ENCODE peak calls at places on chromosomes 3 and 15, in six cellular contexts. R is IMR-90, F is H9, B is neuronal stem cell, I is H1, W is trophoblast cell. C is an unnamed sample.

GRCh38 chr3:185081516-185081915 is 71.3 kb downstream of the C3orf70 start:
- DNase-seq in B (no peak), W (no peak), R (peak; percentile 45), F (no peak), I (no peak), C (no peak)

GRCh38 chr3:172391592-172392302 is 56.5 kb downstream of the GHSR start:
- DNase-seq in R (peak; percentile 74), I (no peak), F (no peak), B (no peak), W (no peak), C (peak; percentile 54)

GRCh38 chr15:45122719-45123118 is 7.0 kb downstream of the DUOXA1 start:
- DNase-seq in R (no peak), I (no peak), W (no peak), F (no peak), B (no peak), C (no peak)

GRCh38 chr3:111956995-111957736 is 21.7 kb upstream of the ABHD10 start:
- DNase-seq in R (no peak), B (no peak), F (peak; percentile 32), I (no peak), W (no peak), C (no peak)

GRCh38 chr3:4776980-4777581 is 202.2 kb upstream of the BHLHE40 start:
- DNase-seq in F (no peak), W (peak; percentile 26), B (no peak), R (no peak), I (no peak), C (peak; percentile 65)

GRCh38 chr15:32979710-32980109 is 214.8 kb downstream of the FMN1 start:
- DNase-seq in I (no peak), R (peak; percentile 98), F (no peak), B (no peak), W (no peak), C (peak; percentile 60)

GRCh38 chr15:74172751-74173544 is 562 bp upstream of the ISLR start:
- DNase-seq in I (no peak), B (no peak), F (peak; percentile 47), R (peak; percentile 39), W (no peak), C (peak; percentile 24)

GRCh38 chr3:105511031-105511430 is 144.3 kb downstream of the ALCAM start:
- DNase-seq in I (no peak), R (no peak), W (no peak), F (no peak), B (no peak), C (no peak)

GRCh38 chr3:16723994-16724393 is 118.8 kb upstream of the DAZL start:
- DNase-seq in I (no peak), W (peak; percentile 72), R (peak; percentile 11), B (peak; percentile 43), F (peak; percentile 68), C (peak; percentile 15)

GRCh38 chr15:70853855-70854668 is at the start of gene LARP6:
- DNase-seq in W (no peak), F (peak; percentile 72), B (peak; percentile 63), I (peak; percentile 85), R (peak; percentile 36), C (peak; percentile 62)

GRCh38 chr3:113783980-113784379 is 37.1 kb downstream of the ATP6V1A start:
- DNase-seq in R (no peak), I (no peak), B (no peak), W (no peak), F (no peak), C (no peak)

GRCh38 chr15:90004671-90005070 is 3.5 kb downstream of the ZNF710 start:
- DNase-seq in I (no peak), B (no peak), W (peak; percentile 85), R (peak; percentile 99), F (no peak), C (peak; percentile 97)

GRCh38 chr15:79743032-79743431 is 153.8 kb downstream of the MTHFS start:
- DNase-seq in B (no peak), R (no peak), W (peak; percentile 2), F (no peak), I (no peak), C (no peak)

GRCh38 chr3:50270422-50270831 is 1.5 kb downstream of the SEMA3B start:
- DNase-seq in B (no peak), I (no peak), W (no peak), F (no peak), R (peak; percentile 37), C (no peak)

GRCh38 chr3:66863205-66864135 is 134.6 kb upstream of the KBTBD8 start:
- DNase-seq in R (no peak), I (no peak), W (no peak), B (no peak), F (no peak), C (no peak)

GRCh38 chr15:90904746-90905145 is 1.6 kb downstream of the MAN2A2 start:
- DNase-seq in R (no peak), W (no peak), I (no peak), B (no peak), F (no peak), C (no peak)

GRCh38 chr3:66399529-66400232 is 101.1 kb downstream of the LRIG1 start:
- DNase-seq in R (no peak), B (no peak), F (no peak), I (no peak), W (no peak), C (no peak)

GRCh38 chr3:175212896-175213295 is 353.8 kb downstream of the NAALADL2 start:
- DNase-seq in F (no peak), R (peak; percentile 70), I (no peak), B (no peak), W (no peak), C (peak; percentile 10)

GRCh38 chr3:186946756-186947375 is 16.5 kb downstream of the ST6GAL1 start:
- DNase-seq in B (no peak), W (peak; percentile 56), F (no peak), I (no peak), R (no peak), C (no peak)

GRCh38 chr3:137194301-137194700 is 236.5 kb downstream of the IL20RB start:
- DNase-seq in B (no peak), W (no peak), F (no peak), I (no peak), R (no peak), C (no peak)

GRCh38 chr15:39461536-39462140 is 119.2 kb upstream of the THBS1 start:
- DNase-seq in F (no peak), I (no peak), W (no peak), B (no peak), R (no peak), C (peak; percentile 45)
- H4K91ac ChIP-seq in F (no peak overlapping the region), I (no peak overlapping the region), W (no peak overlapping the region), B (no peak overlapping the region), R (no peak overlapping the region), C (no peak overlapping the region)

GRCh38 chr3:160998581-160998980 is 106.6 kb downstream of the B3GALNT1 start:
- DNase-seq in W (no peak), R (no peak), F (no peak), I (no peak), B (no peak), C (no peak)

GRCh38 chr3:160999268-160999667 is 105.9 kb downstream of the B3GALNT1 start:
- DNase-seq in W (no peak), B (no peak), R (no peak), F (no peak), I (no peak), C (no peak)

GRCh38 chr3:160992712-160993111 is 112.4 kb downstream of the B3GALNT1 start:
- DNase-seq in I (no peak), F (no peak), R (no peak), B (no peak), W (no peak), C (no peak)

GRCh38 chr3:160996811-160997210 is 108.3 kb downstream of the B3GALNT1 start:
- DNase-seq in W (no peak), I (no peak), F (no peak), B (no peak), R (no peak), C (no peak)
- H3K27me3 ChIP-seq in W (no peaks in the 10 kb centered on the region), I (no peaks in the 10 kb centered on the region), F (no peaks in the 10 kb centered on the region), B (no peaks in the 10 kb centered on the region), R (no peaks in the 10 kb centered on the region), C (no peaks in the 10 kb centered on the region)

DNA sequence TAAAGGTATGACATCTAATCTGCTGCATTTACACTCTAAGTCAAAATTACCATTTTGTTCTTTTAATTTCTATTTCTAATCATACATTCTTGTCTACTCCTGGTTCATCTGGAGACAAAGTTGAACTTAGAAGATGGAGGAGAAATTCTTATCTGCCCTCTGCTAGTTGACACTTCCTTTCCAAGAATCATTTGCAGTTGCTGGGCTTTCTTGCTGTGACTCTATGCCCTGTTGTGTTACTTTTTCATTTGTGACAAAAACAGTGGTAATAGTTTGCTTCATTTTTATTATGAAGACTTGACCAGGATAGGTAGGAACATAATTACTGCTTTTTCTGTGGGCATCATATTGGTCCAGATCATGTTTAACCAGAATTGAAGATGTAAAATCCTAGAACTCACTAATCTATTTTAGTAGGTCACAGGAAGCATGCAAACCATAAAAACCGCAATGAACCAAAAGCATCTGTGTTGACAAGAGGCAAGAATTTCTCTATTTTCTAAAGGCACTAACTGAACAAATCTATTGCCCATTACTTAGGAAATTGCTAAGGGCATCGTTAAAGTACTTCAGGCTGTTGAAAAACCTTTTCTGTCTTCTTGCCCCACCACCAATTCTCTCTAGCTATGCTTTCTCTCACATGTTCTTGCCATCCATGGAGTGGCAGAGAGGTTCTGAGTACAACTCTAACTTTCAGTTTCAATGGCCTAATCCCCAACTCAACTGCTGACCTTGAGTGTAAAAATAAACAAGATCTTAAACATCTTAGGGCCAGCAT is 4.2 kb upstream of the CCR2 start:
- DNase-seq in W (no peak), F (no peak), R (no peak), B (no peak), I (no peak), C (no peak)
- H3K4me1 ChIP-seq in W (no peaks in the 10 kb centered on the region), F (peaks cover 2% of the 10 kb centered on the region), R (no peaks in the 10 kb centered on the region), B (no peaks in the 10 kb centered on the region), I (no peaks in the 10 kb centered on the region), C (no peaks in the 10 kb centered on the region)

GRCh38 chr3:99855900-99856299 is 38.2 kb downstream of the CMSS1 start:
- DNase-seq in F (no peak), R (no peak), W (no peak), I (no peak), B (no peak), C (no peak)

GRCh38 chr3:99856437-99857220 is 39.0 kb downstream of the CMSS1 start:
- DNase-seq in R (peak; percentile 28), B (no peak), W (no peak), F (no peak), I (no peak), C (no peak)

GRCh38 chr3:99858461-99858860 is 40.8 kb downstream of the CMSS1 start:
- DNase-seq in I (no peak), R (no peak), B (no peak), F (no peak), W (no peak), C (no peak)

GRCh38 chr3:99854899-99855298 is 37.2 kb downstream of the CMSS1 start:
- DNase-seq in B (no peak), F (no peak), I (no peak), R (no peak), W (no peak), C (no peak)

DNA sequence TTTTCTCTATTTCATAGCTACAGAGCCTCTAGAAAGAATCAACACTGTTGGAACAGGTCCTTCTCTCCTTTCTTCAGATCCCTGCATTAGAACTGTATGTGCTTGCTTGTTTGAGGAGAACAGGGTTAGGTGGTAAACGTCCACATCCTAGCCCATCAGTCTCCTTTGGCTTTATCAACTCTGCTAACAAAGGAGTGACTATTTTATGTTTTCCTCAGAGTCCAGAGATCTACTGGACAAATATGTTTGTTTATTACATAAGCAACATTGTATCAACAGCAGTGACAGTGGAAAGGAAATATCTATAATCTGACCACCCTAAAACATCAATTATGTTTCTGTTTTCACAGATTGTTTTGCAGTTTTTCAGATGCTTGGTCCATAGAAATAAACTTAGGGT is 39.6 kb downstream of the CMSS1 start:
- DNase-seq in F (no peak), R (no peak), B (no peak), I (no peak), W (no peak), C (no peak)
- H4K91ac ChIP-seq in F (no peak overlapping the region), R (no peak overlapping the region), B (no peak overlapping the region), I (no peak overlapping the region), W (no peak overlapping the region), C (no peak overlapping the region)